ENCODE peak calls at places on chromosomes 3 and 15, in eight cellular contexts. U, G, J, I, D, N, Z and Q are unnamed samples.

GRCh38 chr3:187919018-187919417 is 173.8 kb upstream of the BCL6 start:
- DNase-seq in D (no peak), G (no peak), N (no peak), U (no peak), I (no peak), J (peak), Z (no peak), Q (peak)

GRCh38 chr3:21142949-21143348 is 608.1 kb downstream of the ZNF385D start:
- DNase-seq in I (no peak), G (no peak), U (no peak), J (no peak), D (no peak), Z (no peak), N (no peak), Q (no peak)

GRCh38 chr15:62895139-62895866 is 147.2 kb upstream of the TPM1 start:
- DNase-seq in Z (no peak), J (no peak), N (no peak), G (peak), D (peak), U (peak), I (no peak), Q (peak)

GRCh38 chr3:194091141-194091540 is 44.8 kb upstream of the HES1 start:
- DNase-seq in G (no peak), N (no peak), Z (no peak), J (no peak), D (no peak), I (no peak), U (peak), Q (peak)

GRCh38 chr15:100902436-100903190 is 16.5 kb upstream of the LRRK1 start:
- DNase-seq in Z (peak), J (no peak), U (no peak), G (no peak), N (peak), I (peak), D (peak), Q (peak)

GRCh38 chr3:50675179-50676030 is 678 bp downstream of the DOCK3 start:
- DNase-seq in G (peak), I (peak), J (peak), D (no peak), U (no peak), Z (peak), N (peak), Q (no peak)

GRCh38 chr15:34297059-34297458 is 40.5 kb downstream of the SLC12A6 start:
- DNase-seq in U (no peak), D (peak), Z (no peak), J (no peak), G (no peak), I (no peak), N (no peak), Q (no peak)

GRCh38 chr3:63625161-63625560 is 27.3 kb upstream of the SNTN start:
- DNase-seq in D (peak), U (peak), N (no peak), G (no peak), J (no peak), Z (no peak), I (no peak), Q (peak)

GRCh38 chr3:36653095-36653494 is 111.3 kb downstream of the DCLK3 start:
- DNase-seq in Z (no peak), G (no peak), D (peak), J (no peak), I (no peak), N (no peak), U (no peak), Q (peak)

GRCh38 chr3:41053220-41053619 is 146.1 kb upstream of the CTNNB1 start:
- DNase-seq in U (no peak), J (no peak), D (no peak), Z (no peak), I (no peak), G (no peak), N (no peak), Q (no peak)

GRCh38 chr3:51873876-51874275 is 1.5 kb downstream of the IQCF5 start:
- DNase-seq in D (no peak), I (no peak), N (no peak), Z (no peak), G (no peak), U (no peak), J (no peak), Q (no peak)

GRCh38 chr3:72549819-72550581 is 298.2 kb downstream of the SHQ1 start:
- DNase-seq in G (no peak), I (no peak), N (no peak), Z (no peak), J (no peak), U (no peak), D (no peak), Q (no peak)